ENCODE peak calls at places on chromosomes 12 and 14, in five cellular contexts. Z, S, I, D and E are unnamed samples.

GRCh38 chr12:62481843-62482540 is 15.4 kb downstream of the MON2 start:
- DNase-seq in Z (no peak), S (no peak), I (no peak), D (no peak), E (no peak)

GRCh38 chr12:62631531-62632520 is 165.2 kb downstream of the MON2 start:
- DNase-seq in Z (peak), S (no peak), I (peak), D (no peak), E (peak)

GRCh38 chr14:52914295-52914694 is 36.6 kb downstream of the FERMT2 start:
- DNase-seq in Z (no peak), S (no peak), I (no peak), D (no peak), E (no peak)

GRCh38 chr14:38405851-38406630 is 150.1 kb upstream of the CLEC14A start:
- DNase-seq in Z (no peak), S (no peak), I (peak), D (no peak), E (peak)

GRCh38 chr12:32836710-32837109 is 59.9 kb downstream of the PKP2 start:
- DNase-seq in Z (no peak), S (no peak), I (no peak), D (no peak), E (no peak)

GRCh38 chr12:91171475-91171874 is 11.1 kb downstream of the DCN start:
- DNase-seq in Z (no peak), S (no peak), I (no peak), D (no peak), E (no peak)

GRCh38 chr12:19648173-19648572 is 208.9 kb downstream of the AEBP2 start:
- DNase-seq in Z (no peak), S (no peak), I (no peak), D (peak), E (no peak)

GRCh38 chr14:102591372-102591943 is 991 bp upstream of the RCOR1 start:
- DNase-seq in Z (peak), S (no peak), I (peak), D (peak), E (no peak)

GRCh38 chr12:113056631-113057488 is at the start of gene DTX1:
- DNase-seq in Z (peak), S (no peak), I (no peak), D (no peak), E (no peak)

GRCh38 chr12:108107293-108107692 is 21.8 kb upstream of the WSCD2 start:
- DNase-seq in Z (no peak), S (no peak), I (no peak), D (no peak), E (no peak)

GRCh38 chr12:6528539-6529235 is 5.6 kb upstream of the GAPDH start:
- DNase-seq in Z (no peak), S (no peak), I (no peak), D (no peak), E (no peak)